ENCODE peak calls at places on chromosome 20, in eight cellular contexts. F is adrenal gland, Q is psoas muscle, A is ascending aorta, S is foreskin keratinocyte, G is lower lobe of right lung, R is astrocyte, J is uterus. U is an unnamed sample. For H3K4me1, the result is how much of the 10 kb centered on the place peaks cover.

GRCh38 chr20:16314320-16314719 is 258.9 kb downstream of the KIF16B start:
- DNase-seq in F (no peak), Q (no peak), A (no peak), S (no peak), G (no peak), R (no peak), J (no peak), U (no peak)

GRCh38 chr20:57714409-57715267 is 4.8 kb upstream of the PMEPA1 start:
- DNase-seq in F (no peak), Q (no peak), A (no peak), S (peak), G (no peak), R (peak), J (no peak), U (peak)

GRCh38 chr20:21189761-21190523 is 64.1 kb downstream of the KIZ start:
- DNase-seq in F (no peak), Q (no peak), A (no peak), S (no peak), G (no peak), R (no peak), J (no peak), U (no peak)

GRCh38 chr20:51616060-51616459 is 73.5 kb upstream of the NFATC2 start:
- DNase-seq in F (no peak), Q (no peak), A (no peak), S (no peak), G (no peak), R (no peak), J (no peak), U (no peak)

GRCh38 chr20:54068495-54068894 is 1.9 kb downstream of the BCAS1 start:
- DNase-seq in F (no peak), Q (no peak), A (no peak), S (no peak), G (no peak), R (no peak), J (no peak), U (no peak)

GRCh38 chr20:51735728-51736600 is 32.2 kb downstream of the ATP9A start:
- DNase-seq in F (no peak), Q (no peak), A (no peak), S (no peak), G (no peak), R (no peak), J (no peak), U (no peak)

GRCh38 chr20:62244644-62245108 is 6.4 kb downstream of the OSBPL2 start:
- DNase-seq in F (no peak), Q (no peak), A (no peak), S (no peak), G (no peak), R (no peak), J (no peak), U (no peak)

GRCh38 chr20:48564997-48565396 is 262.8 kb downstream of the PREX1 start:
- DNase-seq in F (no peak), Q (no peak), A (no peak), S (no peak), G (no peak), R (no peak), J (no peak), U (no peak)

GRCh38 chr20:61419501-61419900 is 167.4 kb downstream of the CDH4 start:
- DNase-seq in F (no peak), Q (no peak), A (no peak), S (no peak), G (no peak), R (no peak), J (no peak), U (no peak)

GRCh38 chr20:57652865-57653545 is 32.8 kb upstream of the ZBP1 start:
- DNase-seq in F (peak), Q (no peak), A (no peak), S (no peak), G (peak), R (no peak), J (peak), U (no peak)

GRCh38 chr20:21622097-21622496 is 83.4 kb upstream of the PAX1 start:
- DNase-seq in F (no peak), Q (no peak), A (no peak), S (no peak), G (no peak), R (no peak), J (no peak), U (peak)

GRCh38 chr20:40414843-40415615 is 274.0 kb downstream of the MAFB start:
- DNase-seq in F (no peak), Q (no peak), A (no peak), S (peak), G (no peak), R (no peak), J (no peak), U (peak)

GRCh38 chr20:33199026-33199425 is 18.1 kb upstream of the BPIFA3 start:
- DNase-seq in F (no peak), Q (no peak), A (no peak), S (no peak), G (no peak), R (no peak), J (no peak), U (no peak)

GRCh38 chr20:62675156-62675871 is 33.0 kb downstream of the SLCO4A1 start:
- DNase-seq in F (no peak), Q (no peak), A (no peak), S (no peak), G (no peak), R (no peak), J (no peak), U (no peak)

GRCh38 chr20:17710379-17711305 is 10.9 kb downstream of the BANF2 start:
- DNase-seq in F (no peak), Q (no peak), A (no peak), S (no peak), G (no peak), R (no peak), J (peak), U (no peak)

GRCh38 chr20:35883341-35883777 is 70.9 kb downstream of the SCAND1 start:
- DNase-seq in F (no peak), Q (no peak), A (no peak), S (no peak), G (no peak), R (no peak), J (no peak), U (no peak)

GRCh38 chr20:12824353-12824752 is 184.4 kb upstream of the SPTLC3 start:
- DNase-seq in F (no peak), Q (no peak), A (no peak), S (no peak), G (no peak), R (no peak), J (no peak), U (no peak)

GRCh38 chr20:31740656-31741323 is 1.7 kb downstream of the TPX2 start:
- DNase-seq in F (no peak), Q (no peak), A (no peak), S (no peak), G (no peak), R (no peak), J (no peak), U (no peak)

GRCh38 chr20:19974621-19975435 is 42.3 kb upstream of the NAA20 start:
- DNase-seq in F (peak), Q (peak), A (peak), S (peak), G (peak), R (peak), J (peak), U (peak)

GRCh38 chr20:23200914-23201313 is 114.8 kb upstream of the CD93 start:
- DNase-seq in F (peak), Q (peak), A (no peak), S (peak), G (peak), R (peak), J (no peak), U (peak)

GRCh38 chr20:61639200-61639599 is 387.1 kb downstream of the CDH4 start:
- DNase-seq in F (no peak), Q (no peak), A (no peak), S (peak), G (no peak), R (peak), J (no peak), U (peak)

GRCh38 chr20:48503166-48503815 is 324.5 kb downstream of the PREX1 start:
- DNase-seq in F (no peak), Q (no peak), A (no peak), S (no peak), G (no peak), R (no peak), J (no peak), U (no peak)

GRCh38 chr20:6421321-6422030 is 298.6 kb upstream of the FERMT1 start:
- DNase-seq in F (no peak), Q (no peak), A (no peak), S (no peak), G (no peak), R (no peak), J (no peak), U (no peak)

GRCh38 chr20:19757487-19757972 is 528 bp upstream of the RIN2 start:
- DNase-seq in F (peak), Q (peak), A (peak), S (no peak), G (peak), R (peak), J (peak), U (peak)

GRCh38 chr20:17969276-17969883 is 562 bp downstream of the MGME1 start:
- DNase-seq in F (no peak), Q (peak), A (no peak), S (no peak), G (peak), R (no peak), J (no peak), U (peak)

GRCh38 chr20:48153523-48153922 is 368.2 kb upstream of the SULF2 start:
- DNase-seq in F (no peak), Q (no peak), A (no peak), S (no peak), G (no peak), R (peak), J (no peak), U (peak)

GRCh38 chr20:61369731-61370520 is 117.9 kb downstream of the CDH4 start:
- DNase-seq in F (no peak), Q (no peak), A (no peak), S (no peak), G (no peak), R (no peak), J (no peak), U (no peak)

GRCh38 chr20:39605908-39606307 is 643.8 kb downstream of the DHX35 start:
- DNase-seq in F (no peak), Q (no peak), A (no peak), S (peak), G (no peak), R (no peak), J (no peak), U (peak)

GRCh38 chr20:21503345-21503744 is 10.5 kb downstream of the NKX2-2 start:
- DNase-seq in F (no peak), Q (no peak), A (no peak), S (no peak), G (no peak), R (peak), J (no peak), U (peak)

GRCh38 chr20:33915726-33916331 is 77.9 kb upstream of the RALY start:
- DNase-seq in F (peak), Q (peak), A (no peak), S (no peak), G (peak), R (no peak), J (no peak), U (peak)

DNA sequence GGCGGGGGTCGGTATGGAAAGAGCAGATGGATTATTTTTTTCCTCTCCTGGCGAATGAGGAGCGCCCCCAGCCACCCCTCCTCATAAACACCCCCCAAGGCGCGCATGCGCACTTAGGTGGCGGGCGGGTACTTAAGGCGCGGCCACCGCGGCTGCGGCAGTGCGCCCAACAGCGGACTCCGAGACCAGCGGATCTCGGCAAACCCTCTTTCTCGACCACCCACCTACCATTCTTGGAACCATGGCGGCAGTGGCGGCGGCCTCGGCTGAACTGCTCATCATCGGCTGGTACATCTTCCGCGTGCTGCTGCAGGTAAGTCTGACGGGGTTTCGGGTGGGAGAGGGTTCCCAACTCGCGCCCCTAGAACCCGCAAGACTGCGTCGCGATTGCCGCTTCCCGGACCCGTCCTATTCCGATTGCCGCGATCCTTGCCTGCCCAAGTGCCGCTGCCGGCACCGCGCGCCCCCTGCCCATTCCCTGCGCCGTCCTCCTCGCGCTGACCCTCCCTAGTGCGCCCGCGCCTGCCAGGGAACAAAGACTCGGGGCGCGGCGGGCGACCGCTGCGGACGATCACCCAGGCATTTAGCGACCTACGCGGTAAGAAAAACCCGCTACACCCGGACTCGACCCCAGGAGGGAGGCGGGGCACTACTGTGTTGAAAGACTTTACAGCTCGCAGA is at the start of gene NNAT:
- DNase-seq in F (no peak), Q (no peak), A (no peak), S (no peak), G (no peak), R (no peak), J (no peak), U (no peak)
- H3K4me1 ChIP-seq in F (under half), Q (half or more), A (under half), S (under half), G (half or more), R (under half), J (under half), U (half or more)

GRCh38 chr20:24662756-24663399 is 193.4 kb downstream of the SYNDIG1 start:
- DNase-seq in F (no peak), Q (no peak), A (no peak), S (no peak), G (no peak), R (peak), J (no peak), U (no peak)
- H3K4me1 ChIP-seq in F (under half), Q (under half), A (under half), S (under half), G (under half), R (under half), J (under half), U (under half)

GRCh38 chr20:49585585-49586245 is 17.8 kb upstream of the PTGIS start:
- DNase-seq in F (no peak), Q (no peak), A (no peak), S (no peak), G (no peak), R (no peak), J (no peak), U (no peak)
- H3K4me1 ChIP-seq in F (under half), Q (under half), A (under half), S (under half), G (half or more), R (under half), J (under half), U (under half)

DNA sequence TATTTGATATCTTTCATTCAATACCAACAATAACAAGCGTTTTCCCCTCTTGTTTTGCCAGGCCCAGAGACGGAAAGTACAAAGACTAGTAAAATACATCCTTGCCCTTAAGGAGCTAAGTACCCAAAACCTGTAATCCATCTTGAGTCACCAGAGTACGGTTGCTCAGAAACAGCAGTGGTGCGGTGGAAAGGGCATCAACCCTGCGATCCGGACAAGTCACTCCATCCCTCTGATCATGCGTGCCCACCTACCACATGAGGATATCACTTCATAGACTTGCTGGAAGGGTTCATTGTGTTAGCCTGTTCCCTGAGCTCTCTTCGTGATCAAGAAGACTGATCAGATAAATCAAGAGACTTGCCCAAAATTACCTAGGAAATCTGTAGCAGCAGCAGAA is 1.9 kb downstream of the TOMM34 start:
- DNase-seq in F (no peak), Q (no peak), A (no peak), S (no peak), G (no peak), R (no peak), J (no peak), U (no peak)
- H3K4me1 ChIP-seq in F (under half), Q (under half), A (under half), S (under half), G (under half), R (under half), J (under half), U (under half)

U was measured in mammary epithelial cell.